ENCODE peak calls at places on chromosome 3, in four cellular contexts. E is left lung, L is PC-3, U is coronary artery. J is an unnamed sample.

GRCh38 chr3:149790265-149790664 is 2.1 kb downstream of the ANKUB1 start:
- DNase-seq in E (no peak), L (peak), U (no peak), J (no peak)

GRCh38 chr3:175094344-175094743 is 235.2 kb downstream of the NAALADL2 start:
- DNase-seq in E (no peak), L (no peak), U (no peak), J (no peak)

GRCh38 chr3:119613201-119613600 is 15.5 kb downstream of the PLA1A start:
- DNase-seq in E (no peak), L (no peak), U (no peak), J (no peak)

GRCh38 chr3:131216801-131217200 is 164.8 kb upstream of the NUDT16 start:
- DNase-seq in E (no peak), L (peak), U (no peak), J (no peak)

GRCh38 chr3:186988806-186989205 is 58.5 kb downstream of the ST6GAL1 start:
- DNase-seq in E (no peak), L (no peak), U (no peak), J (peak)

GRCh38 chr3:195825191-195825588 is 13.5 kb upstream of the MUC4 start:
- DNase-seq in E (peak), L (no peak), U (no peak), J (no peak)

GRCh38 chr3:127350172-127351050 is 62.6 kb upstream of the PRR20G start:
- DNase-seq in E (no peak), L (no peak), U (no peak), J (no peak)

GRCh38 chr3:193313448-193313958 is 65.0 kb downstream of the ATP13A5 start:
- DNase-seq in E (no peak), L (no peak), U (no peak), J (no peak)

GRCh38 chr3:194447161-194447560 is 39.6 kb downstream of the ATP13A3 start:
- DNase-seq in E (no peak), L (no peak), U (no peak), J (no peak)

GRCh38 chr3:150342951-150343468 is 65.1 kb upstream of the TSC22D2 start:
- DNase-seq in E (no peak), L (no peak), U (no peak), J (no peak)

GRCh38 chr3:35664460-35664919 is 25.2 kb downstream of the ARPP21 start:
- DNase-seq in E (peak), L (no peak), U (no peak), J (no peak)

GRCh38 chr3:95899911-95900310 is 914.5 kb upstream of the EPHA6 start:
- DNase-seq in E (no peak), L (no peak), U (no peak), J (no peak)

GRCh38 chr3:44522494-44522933 is 32.5 kb upstream of the ZKSCAN7 start:
- DNase-seq in E (no peak), L (no peak), U (no peak), J (no peak)

GRCh38 chr3:156847746-156848339 is 21.7 kb downstream of the LEKR1 start:
- DNase-seq in E (no peak), L (no peak), U (no peak), J (no peak)

GRCh38 chr3:52959773-52960172 is 62.4 kb upstream of the STIMATE start:
- DNase-seq in E (no peak), L (no peak), U (no peak), J (no peak)
- TF ChIP-seq CTCF in E (no peak), L (peak), U (no peak), J (no peak)

GRCh38 chr3:308597-309321 is 112.2 kb downstream of the CHL1 start:
- DNase-seq in E (no peak), L (no peak), U (no peak), J (no peak)
- TF ChIP-seq CTCF in E (no peak), L (no peak), U (no peak), J (no peak)

DNA sequence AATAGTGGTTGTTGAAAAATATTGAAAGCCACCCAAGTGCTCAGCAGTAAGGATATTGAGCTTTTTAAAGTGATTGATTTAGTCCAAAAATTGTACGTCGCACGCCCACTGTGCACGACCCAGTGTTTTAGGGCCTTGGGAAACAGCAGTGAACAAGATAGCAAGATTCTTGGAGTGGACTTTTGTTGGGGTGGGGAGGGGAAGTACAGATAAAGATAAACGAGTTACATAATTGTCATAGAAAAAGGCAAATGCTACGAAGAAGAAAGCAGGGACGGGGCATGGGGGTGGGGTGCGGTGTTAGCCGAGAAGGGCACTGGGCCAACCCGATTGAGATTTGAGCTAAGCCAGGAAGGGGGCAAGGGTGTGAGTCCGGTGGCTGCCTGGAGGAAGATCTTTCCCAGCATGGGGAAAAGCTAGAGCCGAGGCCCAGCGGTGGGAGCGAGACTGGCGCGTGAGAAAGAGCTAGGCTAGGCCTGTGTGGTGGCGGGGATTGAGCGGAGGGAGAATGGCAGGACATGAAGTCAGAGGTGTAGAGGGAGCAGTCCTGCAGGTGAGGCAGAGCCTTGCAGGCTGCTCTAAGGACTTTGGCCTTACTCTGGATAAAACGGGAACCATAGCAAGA is 454 bp downstream of the HTD2 start:
- DNase-seq in E (peak), L (peak), U (no peak), J (peak)
- TF ChIP-seq CTCF in E (no peak), L (no peak), U (no peak), J (no peak)

DNA sequence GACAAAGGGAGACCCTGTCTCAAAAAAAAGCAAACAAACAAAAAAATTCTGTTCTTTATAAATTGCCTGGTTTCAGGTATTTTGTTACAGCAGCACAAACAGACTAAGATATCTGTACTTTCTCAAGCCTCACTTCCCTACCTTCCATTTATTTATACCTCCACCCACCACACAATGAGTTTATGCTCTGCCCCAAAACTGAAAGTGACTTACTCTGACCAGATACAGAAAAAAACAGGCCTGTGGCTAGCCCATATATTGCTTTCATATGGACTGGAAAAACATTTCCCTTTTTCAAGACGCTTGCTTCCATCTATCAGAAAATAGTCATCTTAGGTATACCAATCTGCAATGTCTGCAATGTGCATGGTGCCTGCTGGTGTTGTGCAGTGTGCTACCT is 8.7 kb upstream of the GPD1L start:
- DNase-seq in E (no peak), L (no peak), U (no peak), J (no peak)
- TF ChIP-seq CTCF in E (no peak), L (no peak), U (no peak), J (no peak)

GRCh38 chr3:165622356-165622755 is 214.9 kb downstream of the BCHE start:
- DNase-seq in E (no peak), L (no peak), U (no peak), J (no peak)

GRCh38 chr3:165619077-165619476 is 218.1 kb downstream of the BCHE start:
- DNase-seq in E (no peak), L (no peak), U (no peak), J (no peak)

GRCh38 chr3:165624761-165625160 is 212.5 kb downstream of the BCHE start:
- DNase-seq in E (no peak), L (peak), U (no peak), J (no peak)
- TF ChIP-seq CTCF in E (no peak), L (peak), U (no peak), J (no peak)

DNA sequence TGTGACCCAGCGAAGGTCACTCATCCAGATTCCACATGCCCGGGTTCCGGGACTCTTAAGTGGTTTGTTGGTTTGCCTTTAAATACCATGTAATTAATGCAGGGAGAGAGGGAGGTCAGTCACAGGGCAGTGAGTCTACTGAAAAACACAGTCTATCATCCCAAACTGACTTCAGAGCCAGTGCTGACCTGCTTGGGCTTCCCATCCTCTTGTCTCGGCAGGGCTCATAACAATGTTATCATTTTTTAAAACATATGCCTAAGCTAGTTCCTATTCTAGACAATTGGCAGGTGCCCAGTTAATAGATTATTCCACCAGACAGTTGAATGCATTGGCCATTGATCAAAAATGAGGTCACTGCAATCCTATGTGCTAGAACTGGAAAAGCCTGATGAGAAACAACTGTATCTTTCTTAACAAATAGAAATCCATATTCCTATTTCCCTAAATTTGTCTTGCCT is 51.6 kb downstream of the SLC12A8 start:
- DNase-seq in E (no peak), L (no peak), U (no peak), J (no peak)
- TF ChIP-seq CTCF in E (no peak), L (no peak), U (no peak), J (no peak)

GRCh38 chr3:129543999-129544398 is 1.0 kb downstream of the H1-8 start:
- DNase-seq in E (no peak), L (no peak), U (no peak), J (no peak)
- TF ChIP-seq CTCF in E (no peak), L (no peak), U (no peak), J (no peak)

DNA sequence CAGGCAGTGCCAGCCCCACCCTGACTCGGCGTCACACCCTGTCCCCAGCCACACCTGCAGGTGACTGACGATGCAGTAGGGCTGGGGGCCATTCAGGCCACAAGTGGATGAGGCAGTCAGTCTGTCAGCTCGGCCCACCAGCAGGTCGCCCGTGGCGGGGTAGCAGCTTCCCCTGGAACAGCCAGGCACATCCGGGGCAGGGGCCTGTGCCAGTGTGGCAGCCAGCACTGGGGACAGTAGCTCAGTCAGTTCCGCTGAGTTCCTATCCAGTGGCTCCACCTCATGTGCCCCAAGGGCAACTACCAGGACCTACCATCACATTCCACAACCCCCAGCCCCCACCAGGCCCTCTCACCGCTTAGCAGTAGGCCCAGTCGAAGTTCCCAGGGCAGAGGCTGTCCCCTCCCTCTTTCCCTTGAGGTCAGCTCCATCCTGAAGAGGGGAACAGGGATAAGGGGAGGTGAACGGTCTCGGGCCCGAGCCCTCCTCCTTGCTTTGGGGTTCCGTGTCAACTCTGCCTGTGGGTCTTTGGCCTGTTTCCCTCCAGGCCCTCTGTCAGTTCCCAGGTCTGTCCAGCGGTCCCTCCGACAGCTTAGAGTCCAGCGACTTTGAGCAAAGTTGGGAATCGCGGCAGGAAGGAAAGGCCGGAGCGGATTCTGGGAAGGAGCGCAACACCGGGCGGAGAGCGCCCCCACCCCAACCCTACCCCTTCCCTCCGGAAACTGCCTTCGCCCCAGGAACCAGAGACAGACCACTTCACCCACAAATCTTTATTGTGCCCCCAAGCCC is at the start of gene LAMB2:
- DNase-seq in E (peak), L (peak), U (peak), J (no peak)
- TF ChIP-seq CTCF in E (no peak), L (no peak), U (no peak), J (no peak)

GRCh38 chr3:68007621-68008226 is 353.3 kb upstream of the SUCLG2 start:
- DNase-seq in E (no peak), L (no peak), U (no peak), J (no peak)
- TF ChIP-seq CTCF in E (no peak), L (no peak), U (no peak), J (no peak)

J was measured in GM10248.